ENCODE peak calls at places on chromosomes 1 and 21, in seven cellular contexts. One of them, this sample, is unnamed.

GRCh38 chr1:75932304-75932703 is at the start of gene ASB17:
- DNase-seq in AG08395: no peak
- DNase-seq in naive thymus-derived CD8-positive, alpha-beta T cell: no peak
- DNase-seq in body of pancreas: no peak
- DNase-seq in NAMALWA: no peak
- DNase-seq in upper lobe of right lung: no peak
- DNase-seq in activated T-cell treated with anti-CD3 and anti-CD28 coated beads for 24 hours: no peak
- DNase-seq in this sample: no peak

GRCh38 chr1:26287033-26287711 is 7.3 kb downstream of the SH3BGRL3 start:
- DNase-seq in AG08395: peak; percentile 60
- DNase-seq in naive thymus-derived CD8-positive, alpha-beta T cell: peak; percentile 72
- DNase-seq in body of pancreas: no peak
- DNase-seq in NAMALWA: peak; percentile 88
- DNase-seq in upper lobe of right lung: no peak
- DNase-seq in activated T-cell treated with anti-CD3 and anti-CD28 coated beads for 24 hours: no peak
- DNase-seq in this sample: no peak

GRCh38 chr1:153513666-153514065 is 22.1 kb downstream of the S100A6 start:
- DNase-seq in AG08395: no peak
- DNase-seq in naive thymus-derived CD8-positive, alpha-beta T cell: no peak
- DNase-seq in body of pancreas: no peak
- DNase-seq in NAMALWA: no peak
- DNase-seq in upper lobe of right lung: no peak
- DNase-seq in activated T-cell treated with anti-CD3 and anti-CD28 coated beads for 24 hours: no peak
- DNase-seq in this sample: no peak

GRCh38 chr1:185646202-185646683 is 87.9 kb upstream of the HMCN1 start:
- DNase-seq in AG08395: peak; percentile 90
- DNase-seq in naive thymus-derived CD8-positive, alpha-beta T cell: no peak
- DNase-seq in body of pancreas: peak; percentile 64
- DNase-seq in NAMALWA: no peak
- DNase-seq in upper lobe of right lung: no peak
- DNase-seq in activated T-cell treated with anti-CD3 and anti-CD28 coated beads for 24 hours: no peak
- DNase-seq in this sample: peak; percentile 79

GRCh38 chr1:236686815-236687160 is 489 bp downstream of the ACTN2 start:
- DNase-seq in AG08395: no peak
- DNase-seq in naive thymus-derived CD8-positive, alpha-beta T cell: no peak
- DNase-seq in body of pancreas: peak; percentile 26
- DNase-seq in NAMALWA: no peak
- DNase-seq in upper lobe of right lung: peak; percentile 61
- DNase-seq in activated T-cell treated with anti-CD3 and anti-CD28 coated beads for 24 hours: no peak
- DNase-seq in this sample: no peak

GRCh38 chr1:28091043-28091781 is 2.8 kb upstream of the EYA3 start:
- DNase-seq in AG08395: peak; percentile 49
- DNase-seq in naive thymus-derived CD8-positive, alpha-beta T cell: peak; percentile 69
- DNase-seq in body of pancreas: peak; percentile 78
- DNase-seq in NAMALWA: peak; percentile 83
- DNase-seq in upper lobe of right lung: no peak
- DNase-seq in activated T-cell treated with anti-CD3 and anti-CD28 coated beads for 24 hours: peak; percentile 75
- DNase-seq in this sample: peak; percentile 55

GRCh38 chr1:68955424-68955823 is 458.5 kb upstream of the DEPDC1 start:
- DNase-seq in AG08395: no peak
- DNase-seq in naive thymus-derived CD8-positive, alpha-beta T cell: no peak
- DNase-seq in body of pancreas: no peak
- DNase-seq in NAMALWA: no peak
- DNase-seq in upper lobe of right lung: no peak
- DNase-seq in activated T-cell treated with anti-CD3 and anti-CD28 coated beads for 24 hours: no peak
- DNase-seq in this sample: no peak

GRCh38 chr1:245969274-245969673 is 537.8 kb downstream of the SMYD3 start:
- DNase-seq in AG08395: peak; percentile 90
- DNase-seq in naive thymus-derived CD8-positive, alpha-beta T cell: no peak
- DNase-seq in body of pancreas: no peak
- DNase-seq in NAMALWA: no peak
- DNase-seq in upper lobe of right lung: no peak
- DNase-seq in activated T-cell treated with anti-CD3 and anti-CD28 coated beads for 24 hours: no peak
- DNase-seq in this sample: no peak

GRCh38 chr1:53147171-53147570 is 4.7 kb upstream of the SLC1A7 start:
- DNase-seq in AG08395: no peak
- DNase-seq in naive thymus-derived CD8-positive, alpha-beta T cell: no peak
- DNase-seq in body of pancreas: no peak
- DNase-seq in NAMALWA: peak; percentile 29
- DNase-seq in upper lobe of right lung: no peak
- DNase-seq in activated T-cell treated with anti-CD3 and anti-CD28 coated beads for 24 hours: no peak
- DNase-seq in this sample: no peak

GRCh38 chr1:10741696-10742095 is 54.8 kb downstream of the CASZ1 start:
- DNase-seq in AG08395: no peak
- DNase-seq in naive thymus-derived CD8-positive, alpha-beta T cell: no peak
- DNase-seq in body of pancreas: no peak
- DNase-seq in NAMALWA: no peak
- DNase-seq in upper lobe of right lung: no peak
- DNase-seq in activated T-cell treated with anti-CD3 and anti-CD28 coated beads for 24 hours: no peak
- DNase-seq in this sample: no peak

GRCh38 chr1:18575620-18576019 is 55.0 kb upstream of the PAX7 start:
- DNase-seq in AG08395: peak; percentile 59
- DNase-seq in naive thymus-derived CD8-positive, alpha-beta T cell: no peak
- DNase-seq in body of pancreas: peak; percentile 72
- DNase-seq in NAMALWA: peak; percentile 41
- DNase-seq in upper lobe of right lung: peak; percentile 84
- DNase-seq in activated T-cell treated with anti-CD3 and anti-CD28 coated beads for 24 hours: peak; percentile 11
- DNase-seq in this sample: no peak

GRCh38 chr1:234409328-234409727 is 36.1 kb downstream of the COA6 start:
- DNase-seq in AG08395: no peak
- DNase-seq in naive thymus-derived CD8-positive, alpha-beta T cell: peak; percentile 1
- DNase-seq in body of pancreas: no peak
- DNase-seq in NAMALWA: no peak
- DNase-seq in upper lobe of right lung: no peak
- DNase-seq in activated T-cell treated with anti-CD3 and anti-CD28 coated beads for 24 hours: no peak
- DNase-seq in this sample: peak; percentile 51

GRCh38 chr1:197062692-197063091 is 4.4 kb downstream of the F13B start:
- DNase-seq in AG08395: no peak
- DNase-seq in naive thymus-derived CD8-positive, alpha-beta T cell: no peak
- DNase-seq in body of pancreas: no peak
- DNase-seq in NAMALWA: no peak
- DNase-seq in upper lobe of right lung: no peak
- DNase-seq in activated T-cell treated with anti-CD3 and anti-CD28 coated beads for 24 hours: no peak
- DNase-seq in this sample: no peak

GRCh38 chr1:34500451-34500850 is 254.4 kb upstream of the GJB5 start:
- DNase-seq in AG08395: peak; percentile 45
- DNase-seq in naive thymus-derived CD8-positive, alpha-beta T cell: no peak
- DNase-seq in body of pancreas: peak; percentile 22
- DNase-seq in NAMALWA: no peak
- DNase-seq in upper lobe of right lung: peak; percentile 64
- DNase-seq in activated T-cell treated with anti-CD3 and anti-CD28 coated beads for 24 hours: no peak
- DNase-seq in this sample: no peak

GRCh38 chr1:165659581-165659895 is 28.5 kb downstream of the MGST3 start:
- DNase-seq in AG08395: no peak
- DNase-seq in naive thymus-derived CD8-positive, alpha-beta T cell: no peak
- DNase-seq in body of pancreas: no peak
- DNase-seq in NAMALWA: no peak
- DNase-seq in upper lobe of right lung: no peak
- DNase-seq in activated T-cell treated with anti-CD3 and anti-CD28 coated beads for 24 hours: no peak
- DNase-seq in this sample: no peak

GRCh38 chr1:217542136-217542777 is 88.6 kb downstream of the GPATCH2 start:
- DNase-seq in AG08395: no peak
- DNase-seq in naive thymus-derived CD8-positive, alpha-beta T cell: no peak
- DNase-seq in body of pancreas: no peak
- DNase-seq in NAMALWA: no peak
- DNase-seq in upper lobe of right lung: no peak
- DNase-seq in activated T-cell treated with anti-CD3 and anti-CD28 coated beads for 24 hours: no peak
- DNase-seq in this sample: no peak

GRCh38 chr21:33318087-33318486 is 6.7 kb upstream of the IFNAR1 start:
- DNase-seq in AG08395: no peak
- DNase-seq in naive thymus-derived CD8-positive, alpha-beta T cell: no peak
- DNase-seq in body of pancreas: no peak
- DNase-seq in NAMALWA: no peak
- DNase-seq in upper lobe of right lung: no peak
- DNase-seq in activated T-cell treated with anti-CD3 and anti-CD28 coated beads for 24 hours: no peak
- DNase-seq in this sample: no peak

GRCh38 chr1:5949074-5949760 is 43.0 kb downstream of the NPHP4 start:
- DNase-seq in AG08395: no peak
- DNase-seq in naive thymus-derived CD8-positive, alpha-beta T cell: no peak
- DNase-seq in body of pancreas: no peak
- DNase-seq in NAMALWA: peak; percentile 15
- DNase-seq in upper lobe of right lung: no peak
- DNase-seq in activated T-cell treated with anti-CD3 and anti-CD28 coated beads for 24 hours: no peak
- DNase-seq in this sample: no peak

GRCh38 chr1:20302093-20302471 is 11.4 kb downstream of the VWA5B1 start:
- DNase-seq in AG08395: no peak
- DNase-seq in naive thymus-derived CD8-positive, alpha-beta T cell: no peak
- DNase-seq in body of pancreas: no peak
- DNase-seq in NAMALWA: no peak
- DNase-seq in upper lobe of right lung: no peak
- DNase-seq in activated T-cell treated with anti-CD3 and anti-CD28 coated beads for 24 hours: no peak
- DNase-seq in this sample: peak; percentile 46

GRCh38 chr1:5552787-5553484 is 439.3 kb downstream of the NPHP4 start:
- DNase-seq in AG08395: no peak
- DNase-seq in naive thymus-derived CD8-positive, alpha-beta T cell: no peak
- DNase-seq in body of pancreas: no peak
- DNase-seq in NAMALWA: no peak
- DNase-seq in upper lobe of right lung: no peak
- DNase-seq in activated T-cell treated with anti-CD3 and anti-CD28 coated beads for 24 hours: no peak
- DNase-seq in this sample: no peak

GRCh38 chr21:29938968-29939858 is 583 bp downstream of the GRIK1 start:
- DNase-seq in AG08395: peak; percentile 4
- DNase-seq in naive thymus-derived CD8-positive, alpha-beta T cell: no peak
- DNase-seq in body of pancreas: no peak
- DNase-seq in NAMALWA: no peak
- DNase-seq in upper lobe of right lung: no peak
- DNase-seq in activated T-cell treated with anti-CD3 and anti-CD28 coated beads for 24 hours: no peak
- DNase-seq in this sample: peak; percentile 3

GRCh38 chr1:152053375-152053774 is 16.6 kb upstream of the S100A11 start:
- DNase-seq in AG08395: no peak
- DNase-seq in naive thymus-derived CD8-positive, alpha-beta T cell: no peak
- DNase-seq in body of pancreas: no peak
- DNase-seq in NAMALWA: no peak
- DNase-seq in upper lobe of right lung: no peak
- DNase-seq in activated T-cell treated with anti-CD3 and anti-CD28 coated beads for 24 hours: no peak
- DNase-seq in this sample: peak; percentile 32

GRCh38 chr1:104991702-104992101 is 1242.0 kb downstream of the AMY1C start:
- DNase-seq in AG08395: no peak
- DNase-seq in naive thymus-derived CD8-positive, alpha-beta T cell: no peak
- DNase-seq in body of pancreas: no peak
- DNase-seq in NAMALWA: no peak
- DNase-seq in upper lobe of right lung: no peak
- DNase-seq in activated T-cell treated with anti-CD3 and anti-CD28 coated beads for 24 hours: no peak
- DNase-seq in this sample: no peak

GRCh38 chr1:119549719-119550141 is 42.7 kb downstream of the HSD3B1 start:
- DNase-seq in AG08395: peak; percentile 31
- DNase-seq in naive thymus-derived CD8-positive, alpha-beta T cell: no peak
- DNase-seq in body of pancreas: peak; percentile 64
- DNase-seq in NAMALWA: peak; percentile 70
- DNase-seq in upper lobe of right lung: no peak
- DNase-seq in activated T-cell treated with anti-CD3 and anti-CD28 coated beads for 24 hours: no peak
- DNase-seq in this sample: peak; percentile 55

GRCh38 chr1:27388337-27389005 is 4.0 kb upstream of the GPR3 start:
- DNase-seq in AG08395: peak; percentile 51
- DNase-seq in naive thymus-derived CD8-positive, alpha-beta T cell: peak; percentile 56
- DNase-seq in body of pancreas: peak; percentile 85
- DNase-seq in NAMALWA: peak; percentile 76
- DNase-seq in upper lobe of right lung: peak; percentile 81
- DNase-seq in activated T-cell treated with anti-CD3 and anti-CD28 coated beads for 24 hours: peak; percentile 64
- DNase-seq in this sample: peak; percentile 90